ENCODE peak calls at places on chromosomes 11 and 22, in six cellular contexts. W is endothelial cell of umbilical vein, C is K562, V is A549, M is HepG2, N is GM12878. F is an unnamed sample.

GRCh38 chr22:38727530-38728451 is 22.0 kb downstream of the GTPBP1 start:
- DNase-seq in V (no peak), C (no peak), N (no peak), M (no peak), W (no peak), F (no peak)

GRCh38 chr11:127412234-127412633 is 411.7 kb upstream of the KIRREL3 start:
- DNase-seq in M (no peak), C (no peak), N (no peak), W (no peak), V (no peak), F (no peak)

GRCh38 chr22:44409691-44410316 is 88.2 kb downstream of the RTL6 start:
- DNase-seq in M (no peak), V (no peak), W (no peak), N (no peak), C (no peak), F (no peak)

GRCh38 chr11:9276571-9276970 is 11.4 kb upstream of the DENND5A start:
- DNase-seq in M (no peak), C (no peak), V (no peak), W (no peak), N (no peak), F (peak)

GRCh38 chr22:23182289-23183106 is 2.2 kb downstream of the BCR start:
- DNase-seq in W (peak), V (no peak), N (peak), M (no peak), C (no peak), F (peak)

GRCh38 chr11:69674267-69674885 is 777 bp downstream of the LTO1 start:
- DNase-seq in N (no peak), V (no peak), M (no peak), W (peak), C (no peak), F (peak)

GRCh38 chr22:49885881-49886280 is 32.2 kb downstream of the ZBED4 start:
- DNase-seq in W (no peak), C (no peak), M (no peak), N (no peak), V (no peak), F (no peak)

GRCh38 chr11:134294664-134295063 is 18.5 kb downstream of the GLB1L3 start:
- DNase-seq in N (no peak), M (no peak), W (no peak), V (no peak), C (no peak), F (no peak)

GRCh38 chr11:118105657-118106305 is 19.0 kb upstream of the SMIM35 start:
- DNase-seq in N (no peak), M (no peak), W (no peak), V (no peak), C (no peak), F (no peak)

GRCh38 chr11:42996742-42997307 is 315.0 kb upstream of the API5 start:
- DNase-seq in M (no peak), W (no peak), C (no peak), V (no peak), N (no peak), F (no peak)

GRCh38 chr11:119629834-119630624 is 99.0 kb downstream of the NECTIN1 start:
- DNase-seq in M (no peak), W (no peak), C (no peak), N (no peak), V (no peak), F (no peak)

GRCh38 chr11:20672575-20672974 is 3.2 kb downstream of the NELL1 start:
- DNase-seq in W (peak), N (no peak), M (peak), C (peak), V (no peak), F (peak)

GRCh38 chr11:125146232-125146631 is 18.3 kb upstream of the PKNOX2 start:
- DNase-seq in W (no peak), V (no peak), C (no peak), N (no peak), M (no peak), F (no peak)

GRCh38 chr11:74417379-74417804 is 19.2 kb upstream of the PGM2L1 start:
- DNase-seq in C (no peak), W (no peak), M (no peak), N (no peak), V (no peak), F (no peak)

GRCh38 chr11:5069272-5069671 is at the start of gene OR52E1:
- DNase-seq in M (no peak), N (no peak), W (no peak), V (no peak), C (no peak), F (no peak)

GRCh38 chr11:623999-624704 is 603 bp downstream of the CDHR5 start:
- DNase-seq in M (no peak), C (no peak), W (no peak), N (no peak), V (peak), F (no peak)

GRCh38 chr11:33068611-33069340 is 29.4 kb downstream of the TCP11L1 start:
- DNase-seq in W (no peak), V (no peak), M (no peak), N (no peak), C (no peak), F (no peak)

GRCh38 chr11:57397394-57397990 is 7.0 kb upstream of the PRG2 start:
- DNase-seq in M (no peak), W (no peak), V (no peak), N (no peak), C (no peak), F (peak)

GRCh38 chr22:46357711-46358505 is 22.4 kb downstream of the TRMU start:
- DNase-seq in M (no peak), V (no peak), C (no peak), N (no peak), W (no peak), F (no peak)

GRCh38 chr22:20116951-20117645 is at the start of gene TRMT2A:
- DNase-seq in V (peak), N (peak), W (peak), M (peak), C (peak), F (peak)

GRCh38 chr22:22931557-22932270 is 44.1 kb downstream of the IGLL5 start:
- DNase-seq in M (no peak), C (no peak), N (peak), V (no peak), W (no peak), F (no peak)

GRCh38 chr22:39489094-39490068 is 12.7 kb upstream of the MIEF1 start:
- DNase-seq in N (no peak), V (no peak), W (no peak), C (no peak), M (no peak), F (no peak)

GRCh38 chr22:44952863-44953790 is 56.7 kb downstream of the PHF21B start:
- DNase-seq in V (no peak), N (no peak), W (no peak), C (no peak), M (no peak), F (no peak)

GRCh38 chr22:29840498-29840897 is 2.4 kb upstream of the ASCC2 start:
- DNase-seq in M (no peak), V (no peak), N (no peak), C (no peak), W (no peak), F (peak)
- TF ChIP-seq MYC in M (no peak), V (no peak), N (no peak), C (no peak), W (no peak), F (no peak)

DNA sequence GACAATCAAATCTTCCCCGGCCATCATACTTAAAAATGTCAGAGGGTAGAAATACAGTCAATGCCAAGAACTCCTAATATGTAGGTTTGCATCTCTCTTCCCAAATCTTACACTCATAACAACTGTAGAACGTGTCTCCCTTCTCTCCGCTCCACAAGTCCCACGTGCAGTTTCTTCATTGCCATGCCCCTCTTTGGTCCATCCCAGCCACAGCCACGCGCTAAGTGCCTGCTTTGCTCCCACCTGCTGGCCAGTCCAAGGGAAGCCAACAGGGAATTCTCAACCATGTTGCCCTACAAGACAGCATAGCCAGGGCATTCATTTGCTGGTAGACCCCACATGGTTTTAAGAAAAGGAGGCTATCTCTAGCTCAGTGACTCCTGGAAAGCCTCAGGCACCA is 420.6 kb upstream of the ISX start:
- DNase-seq in N (no peak), M (peak), V (no peak), C (no peak), W (no peak), F (no peak)
- TF ChIP-seq CTCF in N (no peak), M (peak), V (no peak), C (no peak), W (no peak), F (no peak)

GRCh38 chr22:35178446-35178845 is 78.8 kb upstream of the HMGXB4 start:
- DNase-seq in W (no peak), C (no peak), V (no peak), N (no peak), M (no peak), F (no peak)
- TF ChIP-seq POLR2A in W (no peak), C (no peak), V (no peak), N (no peak), M (no peak), F (no peak)

DNA sequence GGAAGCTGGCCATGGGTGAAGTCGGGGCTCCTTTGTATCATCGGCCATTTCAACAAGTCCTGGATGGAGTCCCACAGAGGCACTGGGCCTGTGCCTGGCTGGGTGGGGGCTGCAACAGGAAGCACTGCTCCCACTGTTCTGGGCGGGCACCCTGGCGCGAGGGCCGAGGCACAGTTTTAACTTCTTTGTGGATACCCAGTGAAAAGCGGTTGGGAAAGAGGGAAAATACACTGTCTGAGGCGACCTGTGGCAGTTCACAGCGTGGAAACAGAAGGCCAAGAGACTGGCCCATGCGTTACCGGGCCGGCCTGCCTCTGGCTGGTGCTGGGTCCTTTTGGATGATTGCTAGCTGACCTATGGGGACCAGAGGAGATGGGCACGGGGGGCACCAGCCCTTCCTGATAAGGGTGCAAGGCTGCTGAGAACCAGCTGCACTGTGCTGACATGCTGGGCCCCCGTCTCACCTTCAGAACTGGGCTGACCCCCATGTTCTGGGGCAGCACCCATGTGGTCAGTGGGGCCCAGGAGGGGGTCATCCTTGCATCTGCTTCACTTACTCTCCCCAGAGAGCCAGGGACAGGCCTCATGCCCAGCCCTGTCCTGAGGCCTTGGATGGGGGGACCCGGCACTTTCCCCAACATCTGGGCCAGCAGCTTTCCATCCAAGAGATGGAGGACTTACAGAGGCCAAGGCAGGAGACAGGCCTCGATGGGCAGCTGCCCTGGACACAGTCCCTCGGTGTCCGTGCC is 4.2 kb downstream of the OVOL1 start:
- DNase-seq in M (no peak), N (no peak), C (no peak), V (no peak), W (no peak), F (no peak)
- TF ChIP-seq MYC in M (no peak), N (no peak), C (no peak), V (no peak), W (no peak), F (no peak)

DNA sequence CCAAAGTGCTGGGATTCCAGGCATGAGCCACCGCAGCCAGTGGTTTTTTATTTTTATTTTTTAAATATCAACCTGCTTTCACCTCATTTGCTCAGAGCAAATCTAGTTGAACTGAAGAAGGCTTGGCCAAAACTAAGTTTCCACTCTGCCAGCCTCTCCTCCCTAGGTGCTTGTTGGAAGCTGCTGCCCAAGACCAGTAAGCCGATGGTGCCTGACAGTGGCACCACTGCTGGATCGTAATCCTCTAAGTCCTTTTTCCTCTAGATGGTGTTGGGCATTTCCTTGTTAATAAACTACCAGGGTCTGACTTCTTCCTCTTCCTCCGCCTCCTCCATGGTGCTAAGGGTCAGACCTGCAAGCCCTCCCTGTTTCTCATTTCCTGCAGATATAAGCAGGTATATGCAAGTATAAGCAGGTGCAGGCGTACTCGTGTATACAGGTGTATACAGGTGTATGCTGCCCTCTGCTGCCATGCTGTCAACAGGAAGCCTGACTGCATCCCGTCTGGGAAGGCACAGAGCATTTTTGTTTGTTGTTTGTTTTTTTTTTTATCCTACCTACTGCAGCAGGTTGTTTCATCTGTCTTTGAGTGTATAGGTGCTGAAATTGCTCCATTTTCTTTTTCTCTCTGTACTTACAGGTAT is 1.6 kb downstream of the NADSYN1 start:
- DNase-seq in V (no peak), N (no peak), M (no peak), W (no peak), C (no peak), F (no peak)
- TF ChIP-seq CTCF in V (peak), N (peak), M (peak), W (no peak), C (no peak), F (no peak)

GRCh38 chr11:112085822-112086421 is 634 bp downstream of the TIMM8B start:
- DNase-seq in V (peak), M (no peak), W (no peak), C (peak), N (no peak), F (peak)

GRCh38 chr11:112087212-112087611 is 539 bp downstream of the SDHD start:
- DNase-seq in N (no peak), C (no peak), W (no peak), V (no peak), M (no peak), F (peak)

GRCh38 chr11:112082729-112083128 is 3.8 kb downstream of the TIMM8B start:
- DNase-seq in C (no peak), V (no peak), W (no peak), N (no peak), M (no peak), F (peak)

GRCh38 chr11:112086422-112087191 is at the start of the genes SDHD and TIMM8B:
- DNase-seq in C (peak), W (peak), N (peak), M (peak), V (peak), F (peak)
- TF ChIP-seq POLR2A in C (peak), W (peak), N (peak), M (peak), V (peak), F (peak)